ENCODE peak calls at places on chromosomes 16 and 17, in five cellular contexts. D is ovary, F is IMR-90, B is thoracic aorta, W is BE2C. I is an unnamed sample.
A peak's percentile ranks its signal among the peaks of the same experiment; 100 is the strongest.

GRCh38 chr17:14118951-14119350 is 49.6 kb downstream of the COX10 start:
- DNase-seq in D (no peak), F (no peak), B (no peak), W (no peak), I (no peak)

GRCh38 chr17:14019186-14019956 is 49.9 kb upstream of the COX10 start:
- DNase-seq in D (no peak), F (peak; percentile 57), B (no peak), W (no peak), I (no peak)

GRCh38 chr16:29146266-29146665 is 161.4 kb downstream of the LAT start:
- DNase-seq in D (peak; percentile 22), F (no peak), B (no peak), W (no peak), I (no peak)

GRCh38 chr17:36949461-36949927 is 740 bp downstream of the AATF start:
- DNase-seq in D (no peak), F (peak; percentile 37), B (no peak), W (no peak), I (no peak)

GRCh38 chr17:3531266-3532101 is 26.1 kb downstream of the TRPV3 start:
- DNase-seq in D (peak; percentile 44), F (no peak), B (no peak), W (no peak), I (no peak)

GRCh38 chr17:64741038-64741641 is 79.0 kb upstream of the SMURF2 start:
- DNase-seq in D (no peak), F (peak; percentile 76), B (no peak), W (no peak), I (no peak)

GRCh38 chr17:67649891-67650290 is 67.8 kb upstream of the NOL11 start:
- DNase-seq in D (no peak), F (no peak), B (no peak), W (no peak), I (no peak)

GRCh38 chr16:88770459-88771293 is 14.3 kb downstream of the PIEZO1 start:
- DNase-seq in D (no peak), F (peak; percentile 87), B (no peak), W (peak; percentile 78), I (no peak)

GRCh38 chr17:35743911-35744328 is 9.1 kb downstream of the GAS2L2 start:
- DNase-seq in D (peak; percentile 44), F (peak; percentile 40), B (no peak), W (no peak), I (no peak)

GRCh38 chr17:77957869-77958715 is at the start of gene TNRC6C:
- DNase-seq in D (peak; percentile 100), F (peak; percentile 99), B (peak; percentile 99), W (peak; percentile 100), I (peak; percentile 97)

GRCh38 chr17:55873017-55873758 is 122.3 kb downstream of the PCTP start:
- DNase-seq in D (no peak), F (no peak), B (no peak), W (no peak), I (no peak)

GRCh38 chr17:16972346-16972745 is 428 bp upstream of the TNFRSF13B start:
- DNase-seq in D (no peak), F (no peak), B (no peak), W (no peak), I (no peak)
- H3K4me3 ChIP-seq in D (no peak overlapping the region), F (no peak overlapping the region), B (no peak overlapping the region), W (no peak overlapping the region), I (no peak overlapping the region)

GRCh38 chr17:53217311-53217710 is 605.4 kb upstream of the KIF2B start:
- DNase-seq in D (no peak), F (no peak), B (no peak), W (no peak), I (no peak)

GRCh38 chr17:53218723-53219122 is 604.0 kb upstream of the KIF2B start:
- DNase-seq in D (no peak), F (no peak), B (no peak), W (no peak), I (no peak)

DNA sequence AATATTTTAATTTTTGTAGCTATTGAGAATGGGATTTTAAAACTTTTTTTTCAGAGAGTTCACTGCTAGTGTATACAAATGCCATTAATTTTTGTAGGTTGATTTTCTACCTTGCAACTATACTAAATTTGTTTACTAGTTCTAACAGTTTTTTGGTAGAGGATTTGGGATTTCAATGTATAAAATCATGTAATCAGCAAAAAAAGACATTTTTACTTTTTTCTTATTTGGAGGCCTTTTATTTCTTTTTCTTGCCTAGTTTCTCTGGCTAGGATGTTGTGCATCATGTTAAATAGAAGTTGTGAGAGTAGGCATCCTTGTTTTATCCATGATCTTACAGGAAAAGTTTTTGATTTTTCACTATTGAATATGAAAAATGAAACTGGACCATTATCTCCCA is 602.9 kb upstream of the KIF2B start:
- DNase-seq in D (no peak), F (no peak), B (no peak), W (no peak), I (no peak)
- H3K9me3 ChIP-seq in D (no peaks in the 10 kb centered on the region), F (peaks cover 2% of the 10 kb centered on the region), B (no peaks in the 10 kb centered on the region), W (no peaks in the 10 kb centered on the region), I (peaks cover 6% of the 10 kb centered on the region)

GRCh38 chr16:31216116-31216469 is 842 bp downstream of the PYDC1 start:
- DNase-seq in D (no peak), F (no peak), B (no peak), W (no peak), I (no peak)
- H3K4me3 ChIP-seq in D (no peak overlapping the region), F (no peak overlapping the region), B (peak overlapping the region; percentile 73), W (no peak overlapping the region), I (peak overlapping the region; percentile 45)

DNA sequence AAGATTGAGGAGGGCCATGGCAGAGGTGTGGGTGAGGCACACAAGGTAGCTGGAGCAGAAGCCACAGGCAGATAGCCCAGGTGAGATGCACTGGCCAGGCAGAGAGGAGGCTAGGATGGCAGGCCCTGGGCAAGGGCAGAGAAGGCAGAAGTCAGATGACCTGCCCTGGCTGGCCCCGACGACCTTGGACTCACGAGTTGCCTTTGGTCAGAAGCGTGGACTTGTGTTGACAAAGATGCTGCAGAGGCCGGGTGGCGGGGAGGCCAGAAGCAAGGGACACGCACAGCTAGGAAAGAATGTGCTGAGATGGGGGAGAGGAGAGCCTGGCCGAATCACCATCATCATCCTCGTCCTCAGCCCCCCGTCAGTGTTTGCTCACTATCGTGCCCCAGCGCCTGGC is 123.7 kb downstream of the RBFOX3 start:
- DNase-seq in D (no peak), F (no peak), B (no peak), W (no peak), I (no peak)
- H3K9me3 ChIP-seq in D (no peaks in the 10 kb centered on the region), F (no peaks in the 10 kb centered on the region), B (no peaks in the 10 kb centered on the region), W (no peaks in the 10 kb centered on the region), I (no peaks in the 10 kb centered on the region)

DNA sequence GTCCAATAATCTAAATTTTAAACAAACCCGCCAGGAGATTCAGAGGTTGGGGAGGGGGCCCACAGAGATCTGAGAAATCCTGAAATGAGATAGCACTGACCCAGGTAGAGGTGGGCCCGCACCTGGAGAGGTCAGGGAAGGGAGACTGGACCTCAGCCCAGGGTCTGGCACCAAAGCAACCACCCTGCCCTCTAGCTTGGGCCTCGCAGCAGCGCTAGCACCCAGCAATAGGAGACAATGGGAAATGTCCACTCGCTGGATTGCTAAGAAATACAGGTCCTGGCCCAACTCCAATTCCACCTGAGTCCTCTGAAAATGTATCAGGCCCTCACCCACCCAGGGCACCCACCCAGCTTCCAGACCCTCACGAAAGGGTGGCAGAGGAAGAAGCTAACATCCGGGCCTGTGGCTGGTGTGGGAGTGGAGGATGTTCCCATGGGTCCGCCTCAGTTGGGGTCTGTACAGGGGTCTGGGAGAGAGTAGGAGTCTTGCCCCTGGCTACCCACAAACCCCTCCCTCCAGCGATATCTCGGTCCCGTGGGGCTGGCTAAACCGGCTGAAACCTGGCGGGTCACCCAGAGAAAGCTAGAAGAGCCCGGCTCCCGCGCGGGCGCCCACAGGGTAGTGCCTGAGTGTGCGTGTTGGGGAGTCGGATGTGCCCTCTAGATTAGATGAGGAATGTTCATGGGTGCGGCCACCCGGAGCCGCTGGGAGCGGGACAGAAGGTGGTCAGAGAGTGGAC is 1.1 kb downstream of the PLLP start:
- DNase-seq in D (no peak), F (no peak), B (no peak), W (no peak), I (no peak)
- H3K4me3 ChIP-seq in D (no peak overlapping the region), F (no peak overlapping the region), B (no peak overlapping the region), W (no peak overlapping the region), I (peak overlapping the region; percentile 72)

GRCh38 chr17:5179003-5179402 is 12.7 kb downstream of the ZNF594 start:
- DNase-seq in D (no peak), F (no peak), B (no peak), W (no peak), I (no peak)
- H3K9me3 ChIP-seq in D (peaks cover 54% of the 10 kb centered on the region), F (peaks cover 59% of the 10 kb centered on the region), B (peaks cover 83% of the 10 kb centered on the region), W (peaks cover 2% of the 10 kb centered on the region), I (peaks cover 82% of the 10 kb centered on the region)

GRCh38 chr16:70418274-70418992 is 20.5 kb downstream of the ST3GAL2 start:
- DNase-seq in D (no peak), F (no peak), B (no peak), W (no peak), I (no peak)

GRCh38 chr16:70419384-70420327 is 19.2 kb downstream of the ST3GAL2 start:
- DNase-seq in D (no peak), F (no peak), B (no peak), W (no peak), I (no peak)

GRCh38 chr16:70417661-70418060 is 21.2 kb downstream of the ST3GAL2 start:
- DNase-seq in D (no peak), F (no peak), B (no peak), W (no peak), I (no peak)

GRCh38 chr16:70418993-70419318 is 19.9 kb downstream of the ST3GAL2 start:
- DNase-seq in D (no peak), F (no peak), B (no peak), W (no peak), I (no peak)

GRCh38 chr16:70416748-70417616 is 21.9 kb downstream of the ST3GAL2 start:
- DNase-seq in D (no peak), F (no peak), B (no peak), W (no peak), I (no peak)
- H3K4me3 ChIP-seq in D (no peak overlapping the region), F (no peak overlapping the region), B (no peak overlapping the region), W (no peak overlapping the region), I (no peak overlapping the region)

GRCh38 chr16:35690413-35690812 is 2231.0 kb downstream of the TP53TG3F start:
- DNase-seq in D (no peak), F (no peak), B (no peak), W (no peak), I (no peak)
- H3K9me3 ChIP-seq in D (no peaks in the 10 kb centered on the region), F (peaks cover 10% of the 10 kb centered on the region), B (peaks cover 2% of the 10 kb centered on the region), W (no peaks in the 10 kb centered on the region), I (no peaks in the 10 kb centered on the region)

I was measured in esophagus squamous epithelium.